ENCODE peak calls at places on chromosomes 4 and X, in ten cellular contexts. Q is neuronal stem cell; Y is CD8-positive, alpha-beta T cell; F is breast epithelium; B is CD8-positive, alpha-beta memory T cell; U is foreskin fibroblast; S is PC-3; M is psoas muscle; K is Peyer's patch; I is osteoblast. O is an unnamed sample.

GRCh38 chr4:6916587-6917444 is 7.2 kb downstream of the TBC1D14 start:
- DNase-seq in Q (no peak), Y (peak), F (peak), B (peak), U (no peak), S (no peak), M (peak), K (peak), I (no peak), O (no peak)

GRCh38 chr4:56641494-56642051 is 39.5 kb downstream of the HOPX start:
- DNase-seq in Q (no peak), Y (no peak), F (no peak), B (no peak), U (peak), S (peak), M (no peak), K (no peak), I (peak), O (peak)

GRCh38 chrX:107398115-107398514 is 51.3 kb upstream of the FRMPD3 start:
- DNase-seq in Q (no peak), Y (no peak), F (no peak), B (no peak), U (no peak), S (no peak), M (no peak), K (no peak), I (no peak), O (no peak)

GRCh38 chrX:24466025-24466424 is 939 bp downstream of the PDK3 start:
- DNase-seq in Q (no peak), Y (no peak), F (no peak), B (no peak), U (no peak), S (no peak), M (no peak), K (no peak), I (no peak), O (no peak)

GRCh38 chr4:119290598-119290997 is 31.3 kb downstream of the FABP2 start:
- DNase-seq in Q (no peak), Y (no peak), F (no peak), B (no peak), U (no peak), S (no peak), M (no peak), K (no peak), I (no peak), O (no peak)

GRCh38 chr4:170305627-170306026 is 215.9 kb upstream of the AADAT start:
- DNase-seq in Q (no peak), Y (no peak), F (no peak), B (no peak), U (no peak), S (peak), M (no peak), K (no peak), I (no peak), O (no peak)

GRCh38 chr4:57147335-57148060 is 37.3 kb upstream of the IGFBP7 start:
- DNase-seq in Q (no peak), Y (no peak), F (no peak), B (no peak), U (peak), S (no peak), M (no peak), K (no peak), I (peak), O (no peak)

GRCh38 chr4:72690782-72691181 is 121.8 kb upstream of the ADAMTS3 start:
- DNase-seq in Q (no peak), Y (no peak), F (no peak), B (no peak), U (no peak), S (no peak), M (no peak), K (no peak), I (no peak), O (no peak)

GRCh38 chr4:88104902-88105610 is 53.4 kb downstream of the ABCG2 start:
- DNase-seq in Q (no peak), Y (no peak), F (no peak), B (no peak), U (peak), S (peak), M (no peak), K (no peak), I (no peak), O (peak)

GRCh38 chrX:1029494-1029893 is 183.0 kb downstream of the CRLF2 start:
- DNase-seq in Q (no peak), Y (no peak), F (no peak), B (no peak), U (no peak), S (no peak), M (no peak), K (no peak), I (no peak), O (no peak)

GRCh38 chr4:82893942-82894341 is 3.0 kb upstream of the SEC31A start:
- DNase-seq in Q (no peak), Y (no peak), F (no peak), B (no peak), U (no peak), S (no peak), M (no peak), K (no peak), I (no peak), O (no peak)

GRCh38 chr4:140256335-140256734 is 102.4 kb upstream of the MAML3 start:
- DNase-seq in Q (no peak), Y (no peak), F (no peak), B (no peak), U (peak), S (peak), M (no peak), K (peak), I (peak), O (no peak)

GRCh38 chrX:103360092-103360491 is 3.8 kb downstream of the TCEAL9 start:
- DNase-seq in Q (no peak), Y (no peak), F (no peak), B (no peak), U (no peak), S (no peak), M (no peak), K (no peak), I (no peak), O (no peak)

GRCh38 chr4:336893-337142 is 796 bp upstream of the ZNF141 start:
- DNase-seq in Q (no peak), Y (no peak), F (no peak), B (no peak), U (no peak), S (peak), M (no peak), K (no peak), I (no peak), O (no peak)

GRCh38 chr4:138875886-138876608 is 139.5 kb upstream of the NOCT start:
- DNase-seq in Q (no peak), Y (no peak), F (no peak), B (no peak), U (peak), S (peak), M (no peak), K (no peak), I (no peak), O (peak)

GRCh38 chrX:16140983-16141382 is 17.6 kb downstream of the GRPR start:
- DNase-seq in Q (no peak), Y (no peak), F (no peak), B (no peak), U (no peak), S (peak), M (no peak), K (no peak), I (no peak), O (no peak)

GRCh38 chr4:19254476-19254875 is 997.2 kb upstream of the SLIT2 start:
- DNase-seq in Q (no peak), Y (no peak), F (no peak), B (no peak), U (no peak), S (no peak), M (no peak), K (no peak), I (peak), O (peak)

GRCh38 chr4:73589261-73589847 is 30.9 kb downstream of the RASSF6 start:
- DNase-seq in Q (no peak), Y (no peak), F (no peak), B (no peak), U (peak), S (peak), M (no peak), K (no peak), I (no peak), O (peak)

GRCh38 chrX:140343226-140343873 is 161.5 kb downstream of the SOX3 start:
- DNase-seq in Q (no peak), Y (no peak), F (no peak), B (no peak), U (no peak), S (peak), M (no peak), K (no peak), I (no peak), O (no peak)

GRCh38 chr4:3708103-3708510 is 58.1 kb upstream of the ADRA2C start:
- DNase-seq in Q (no peak), Y (no peak), F (no peak), B (no peak), U (peak), S (no peak), M (peak), K (no peak), I (peak), O (peak)

GRCh38 chr4:105162123-105162796 is 15.6 kb downstream of the TET2 start:
- DNase-seq in Q (no peak), Y (no peak), F (no peak), B (no peak), U (no peak), S (no peak), M (no peak), K (no peak), I (no peak), O (no peak)

GRCh38 chr4:105154576-105154975 is 7.9 kb downstream of the TET2 start:
- DNase-seq in Q (no peak), Y (no peak), F (no peak), B (no peak), U (no peak), S (no peak), M (no peak), K (no peak), I (no peak), O (no peak)

GRCh38 chr4:105153749-105154148 is 7.1 kb downstream of the TET2 start:
- DNase-seq in Q (no peak), Y (no peak), F (no peak), B (no peak), U (no peak), S (no peak), M (no peak), K (no peak), I (no peak), O (no peak)

GRCh38 chr4:105155426-105155825 is 8.8 kb downstream of the TET2 start:
- DNase-seq in Q (no peak), Y (no peak), F (no peak), B (no peak), U (no peak), S (no peak), M (no peak), K (no peak), I (no peak), O (no peak)

GRCh38 chr4:105158837-105159236 is 12.2 kb downstream of the TET2 start:
- DNase-seq in Q (no peak), Y (no peak), F (no peak), B (no peak), U (no peak), S (no peak), M (no peak), K (no peak), I (no peak), O (no peak)
- H3K4me3 ChIP-seq in Q (no peak), Y (no peak), F (no peak), B (no peak), U (no peak), S (no peak), M (peak), K (no peak), I (no peak), O (no peak)

GRCh38 chrX:153926594-153926862 is 464 bp upstream of the ARHGAP4 start:
- DNase-seq in Q (no peak), Y (no peak), F (no peak), B (no peak), U (no peak), S (no peak), M (no peak), K (no peak), I (no peak), O (no peak)

GRCh38 chrX:153925739-153926593 is at the start of gene ARHGAP4:
- DNase-seq in Q (no peak), Y (peak), F (no peak), B (peak), U (no peak), S (no peak), M (no peak), K (peak), I (no peak), O (no peak)

GRCh38 chrX:153924149-153924861 is 1.8 kb downstream of the ARHGAP4 start:
- DNase-seq in Q (no peak), Y (peak), F (no peak), B (peak), U (peak), S (peak), M (no peak), K (peak), I (no peak), O (no peak)

GRCh38 chrX:153926863-153927685 is 1.0 kb upstream of the ARHGAP4 start:
- DNase-seq in Q (no peak), Y (peak), F (no peak), B (peak), U (no peak), S (peak), M (peak), K (peak), I (peak), O (no peak)

GRCh38 chrX:153925387-153925738 is 701 bp downstream of the ARHGAP4 start:
- DNase-seq in Q (no peak), Y (no peak), F (no peak), B (no peak), U (no peak), S (no peak), M (no peak), K (no peak), I (no peak), O (no peak)
- H3K4me3 ChIP-seq in Q (no peak), Y (peak), F (peak), B (peak), U (no peak), S (no peak), M (peak), K (peak), I (no peak), O (no peak)

GRCh38 chr4:121126449-121127006 is 37.6 kb downstream of the TNIP3 start:
- DNase-seq in Q (no peak), Y (no peak), F (no peak), B (no peak), U (no peak), S (no peak), M (no peak), K (no peak), I (no peak), O (no peak)

GRCh38 chr4:121122661-121123060 is 41.5 kb downstream of the TNIP3 start:
- DNase-seq in Q (no peak), Y (no peak), F (no peak), B (no peak), U (no peak), S (no peak), M (no peak), K (no peak), I (no peak), O (no peak)

GRCh38 chr4:121129606-121130346 is 34.3 kb downstream of the TNIP3 start:
- DNase-seq in Q (no peak), Y (no peak), F (no peak), B (no peak), U (no peak), S (no peak), M (no peak), K (no peak), I (no peak), O (no peak)

GRCh38 chr4:121125486-121125885 is 38.6 kb downstream of the TNIP3 start:
- DNase-seq in Q (no peak), Y (no peak), F (no peak), B (no peak), U (no peak), S (no peak), M (no peak), K (no peak), I (no peak), O (no peak)

GRCh38 chr4:121127100-121127499 is 37.0 kb downstream of the TNIP3 start:
- DNase-seq in Q (no peak), Y (no peak), F (no peak), B (no peak), U (no peak), S (no peak), M (no peak), K (no peak), I (no peak), O (no peak)
- H3K4me3 ChIP-seq in Q (no peak), Y (no peak), F (no peak), B (no peak), U (no peak), S (no peak), M (no peak), K (no peak), I (no peak), O (no peak)

GRCh38 chr4:183011213-183011907 is 87.7 kb upstream of the WWC2 start:
- DNase-seq in Q (no peak), Y (no peak), F (no peak), B (no peak), U (no peak), S (peak), M (no peak), K (no peak), I (peak), O (no peak)

GRCh38 chr4:183008492-183008891 is 90.6 kb upstream of the WWC2 start:
- DNase-seq in Q (no peak), Y (no peak), F (no peak), B (no peak), U (no peak), S (no peak), M (no peak), K (no peak), I (no peak), O (no peak)

GRCh38 chr4:183017962-183018361 is 81.1 kb upstream of the WWC2 start:
- DNase-seq in Q (no peak), Y (no peak), F (no peak), B (no peak), U (no peak), S (no peak), M (no peak), K (no peak), I (no peak), O (no peak)

GRCh38 chr4:183014361-183015084 is 84.5 kb upstream of the WWC2 start:
- DNase-seq in Q (no peak), Y (no peak), F (no peak), B (no peak), U (no peak), S (no peak), M (no peak), K (no peak), I (peak), O (no peak)

GRCh38 chr4:183012862-183013855 is 85.9 kb upstream of the WWC2 start:
- DNase-seq in Q (peak), Y (no peak), F (no peak), B (no peak), U (no peak), S (no peak), M (no peak), K (no peak), I (no peak), O (no peak)
- H3K4me3 ChIP-seq in Q (no peak), Y (no peak), F (no peak), B (no peak), U (no peak), S (no peak), M (no peak), K (no peak), I (no peak), O (no peak)

GRCh38 chr4:91936301-91936700 is 367.5 kb upstream of the GRID2 start:
- DNase-seq in Q (no peak), Y (no peak), F (no peak), B (no peak), U (no peak), S (no peak), M (no peak), K (no peak), I (no peak), O (no peak)

DNA sequence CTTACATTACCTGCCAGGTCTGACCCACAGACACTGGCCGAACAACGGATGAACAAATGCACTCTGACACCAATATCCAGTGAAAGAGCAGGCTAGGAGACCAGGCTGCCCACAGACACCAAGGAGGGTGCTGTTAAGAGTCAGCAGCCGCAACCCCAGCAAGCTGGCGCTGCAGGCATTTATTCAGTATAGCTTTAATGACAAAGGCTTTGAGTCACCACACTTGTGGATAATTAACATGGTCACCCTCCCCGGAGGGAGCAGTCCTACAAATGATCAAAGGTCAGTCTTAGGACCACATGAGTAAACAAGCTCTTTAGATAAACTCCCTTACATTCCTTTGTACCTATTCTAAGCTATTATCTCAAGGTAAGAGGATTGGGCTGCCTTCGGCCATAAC is 368.5 kb upstream of the GRID2 start:
- DNase-seq in Q (no peak), Y (no peak), F (no peak), B (no peak), U (no peak), S (no peak), M (no peak), K (no peak), I (no peak), O (no peak)
- H3K4me3 ChIP-seq in Q (no peak), Y (no peak), F (no peak), B (no peak), U (no peak), S (no peak), M (no peak), K (no peak), I (no peak), O (no peak)

GRCh38 chr4:183797445-183798248 is 107.5 kb upstream of the STOX2 start:
- DNase-seq in Q (peak), Y (no peak), F (no peak), B (no peak), U (peak), S (no peak), M (peak), K (no peak), I (peak), O (no peak)
- H3K4me3 ChIP-seq in Q (peak), Y (no peak), F (peak), B (no peak), U (no peak), S (no peak), M (peak), K (peak), I (peak), O (no peak)

GRCh38 chr4:99863804-99864203 is 30.4 kb downstream of the LAMTOR3 start:
- DNase-seq in Q (no peak), Y (no peak), F (no peak), B (no peak), U (no peak), S (peak), M (no peak), K (no peak), I (no peak), O (peak)

DNA sequence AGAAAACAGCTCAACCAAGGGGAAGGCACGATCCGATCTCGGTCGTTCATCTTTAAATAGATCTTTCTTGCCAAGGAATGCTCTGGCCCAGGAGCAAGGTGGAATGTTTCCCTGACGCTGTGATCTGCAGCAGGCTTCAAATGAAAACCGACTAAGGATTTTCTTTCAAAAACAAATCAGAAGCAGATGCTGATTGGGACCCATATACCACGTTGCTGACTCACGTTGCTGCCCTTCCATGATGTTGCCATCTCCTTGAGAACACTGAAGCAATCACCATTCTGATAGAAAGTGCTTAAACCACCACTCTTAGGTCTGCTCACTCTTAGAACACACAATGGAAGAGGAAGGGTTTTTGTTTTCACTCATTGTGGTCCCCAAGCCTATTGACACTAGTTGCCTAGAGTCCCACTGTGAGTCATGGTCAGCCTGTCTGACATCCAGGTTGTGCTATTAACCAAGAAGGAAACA is 26.1 kb downstream of the LAMTOR3 start:
- DNase-seq in Q (no peak), Y (no peak), F (no peak), B (no peak), U (peak), S (no peak), M (no peak), K (no peak), I (no peak), O (peak)
- H3K4me3 ChIP-seq in Q (no peak), Y (no peak), F (no peak), B (no peak), U (peak), S (no peak), M (peak), K (no peak), I (no peak), O (no peak)

GRCh38 chrX:56782791-56783449 is 53.9 kb downstream of the NBDY start:
- DNase-seq in Q (no peak), Y (no peak), F (no peak), B (no peak), U (no peak), S (no peak), M (peak), K (peak), I (no peak), O (no peak)

GRCh38 chrX:56783996-56784620 is 55.1 kb downstream of the NBDY start:
- DNase-seq in Q (no peak), Y (no peak), F (no peak), B (no peak), U (no peak), S (no peak), M (no peak), K (peak), I (no peak), O (no peak)

GRCh38 chrX:56784666-56785065 is 55.6 kb downstream of the NBDY start:
- DNase-seq in Q (no peak), Y (no peak), F (no peak), B (no peak), U (no peak), S (no peak), M (no peak), K (peak), I (no peak), O (no peak)

GRCh38 chrX:56782362-56782761 is 53.3 kb downstream of the NBDY start:
- DNase-seq in Q (no peak), Y (no peak), F (no peak), B (no peak), U (no peak), S (no peak), M (no peak), K (no peak), I (no peak), O (no peak)

DNA sequence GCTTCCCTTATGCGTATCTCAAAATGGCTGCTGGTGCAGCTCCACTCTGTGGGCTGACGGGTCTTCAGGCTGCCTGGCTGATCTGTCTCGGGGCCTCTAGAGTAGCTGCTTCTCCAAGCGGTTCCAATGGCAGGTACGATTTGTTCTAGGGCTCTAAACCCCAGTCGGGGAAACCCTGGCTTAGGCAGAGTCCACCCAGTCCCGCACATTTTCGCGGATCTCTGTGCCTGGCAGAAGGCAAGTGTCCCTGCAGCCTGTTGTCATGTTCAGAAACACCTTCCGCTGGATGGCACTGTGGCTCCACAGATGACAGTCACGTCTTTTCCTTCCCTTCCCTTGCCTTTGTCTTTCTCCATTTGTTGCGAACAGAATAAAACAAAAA is 54.4 kb downstream of the NBDY start:
- DNase-seq in Q (no peak), Y (peak), F (no peak), B (no peak), U (no peak), S (no peak), M (peak), K (peak), I (no peak), O (no peak)
- H3K4me3 ChIP-seq in Q (peak), Y (no peak), F (peak), B (no peak), U (no peak), S (no peak), M (peak), K (no peak), I (peak), O (no peak)